ENCODE peak calls at places on chromosomes 5 and 9, in six cellular contexts. H is SW 1271, R is hypothalamus, A is NCI-H2029, T is HFFc6, L is Kasumi-1. S is an unnamed sample.

GRCh38 chr5:94968507-94969095 is 316.3 kb downstream of the MCTP1 start:
- DNase-seq in H (peak; percentile 86), R (no peak), A (peak; percentile 60), T (peak; percentile 74), L (peak; percentile 94), S (peak; percentile 78)

GRCh38 chr9:21919377-21920362 is 74.5 kb downstream of the CDKN2A start:
- DNase-seq in H (no peak), R (no peak), A (no peak), T (peak; percentile 46), L (peak; percentile 4), S (no peak)

GRCh38 chr5:135308752-135309151 is 90.3 kb downstream of the MACROH2A1 start:
- DNase-seq in H (no peak), R (no peak), A (no peak), T (peak; percentile 88), L (no peak), S (no peak)

GRCh38 chr5:157740211-157740610 is 3.3 kb upstream of the LSM11 start:
- DNase-seq in H (peak; percentile 45), R (no peak), A (no peak), T (peak; percentile 18), L (peak; percentile 46), S (no peak)

GRCh38 chr5:102527547-102527946 is 28.7 kb upstream of the SLCO6A1 start:
- DNase-seq in H (no peak), R (no peak), A (no peak), T (no peak), L (no peak), S (no peak)

GRCh38 chr9:135989722-135990467 is 28.7 kb upstream of the UBAC1 start:
- DNase-seq in H (no peak), R (no peak), A (peak; percentile 56), T (no peak), L (peak; percentile 10), S (no peak)

GRCh38 chr9:110543631-110544051 is 35.9 kb downstream of the SVEP1 start:
- DNase-seq in H (no peak), R (no peak), A (no peak), T (no peak), L (no peak), S (no peak)

GRCh38 chr9:79013715-79014610 is 557.8 kb upstream of the TLE4 start:
- DNase-seq in H (peak; percentile 84), R (no peak), A (no peak), T (peak; percentile 90), L (no peak), S (no peak)

GRCh38 chr5:143200781-143201398 is 202.6 kb downstream of the NR3C1 start:
- DNase-seq in H (no peak), R (no peak), A (no peak), T (peak; percentile 81), L (no peak), S (no peak)

GRCh38 chr9:136939996-136940525 is 4.5 kb downstream of the FBXW5 start:
- DNase-seq in H (no peak), R (peak; percentile 67), A (no peak), T (no peak), L (no peak), S (peak; percentile 77)

GRCh38 chr9:104780796-104781395 is 17.0 kb downstream of the NIPSNAP3B start:
- DNase-seq in H (peak; percentile 52), R (no peak), A (no peak), T (peak; percentile 32), L (peak; percentile 78), S (no peak)

GRCh38 chr9:130997925-130998595 is 10.9 kb upstream of the LAMC3 start:
- DNase-seq in H (peak; percentile 82), R (peak; percentile 20), A (peak; percentile 35), T (peak; percentile 48), L (peak; percentile 69), S (peak; percentile 61)

GRCh38 chr9:14345586-14346237 is 31.8 kb upstream of the NFIB start:
- DNase-seq in H (no peak), R (no peak), A (no peak), T (no peak), L (no peak), S (no peak)

GRCh38 chr5:93929146-93929545 is 187.7 kb upstream of the POU5F2 start:
- DNase-seq in H (no peak), R (no peak), A (no peak), T (peak; percentile 8), L (no peak), S (no peak)

GRCh38 chr9:123260340-123260739 is 8.0 kb downstream of the STRBP start:
- DNase-seq in H (no peak), R (no peak), A (no peak), T (no peak), L (no peak), S (no peak)

GRCh38 chr5:27682600-27682999 is 644.2 kb upstream of the CDH9 start:
- DNase-seq in H (peak; percentile 30), R (no peak), A (no peak), T (no peak), L (peak; percentile 30), S (no peak)

GRCh38 chr5:40198736-40199135 is 481.0 kb upstream of the PTGER4 start:
- DNase-seq in H (no peak), R (no peak), A (no peak), T (no peak), L (no peak), S (no peak)

GRCh38 chr5:34715711-34716110 is 59.6 kb downstream of the RAI14 start:
- DNase-seq in H (peak; percentile 30), R (no peak), A (no peak), T (peak; percentile 52), L (no peak), S (no peak)

GRCh38 chr5:13553896-13554295 is 390.6 kb downstream of the DNAH5 start:
- DNase-seq in H (no peak), R (no peak), A (no peak), T (no peak), L (peak; percentile 38), S (no peak)

GRCh38 chr9:25917593-25918426 is 239.6 kb upstream of the TUSC1 start:
- DNase-seq in H (no peak), R (no peak), A (no peak), T (no peak), L (no peak), S (no peak)

GRCh38 chr5:106749826-106750225 is 920.9 kb downstream of the EFNA5 start:
- DNase-seq in H (no peak), R (no peak), A (no peak), T (no peak), L (no peak), S (no peak)

GRCh38 chr5:82912462-82912861 is 164.7 kb downstream of the TMEM167A start:
- DNase-seq in H (no peak), R (no peak), A (no peak), T (no peak), L (no peak), S (no peak)

GRCh38 chr9:135356796-135357195 is 122.8 kb upstream of the PPP1R26 start:
- DNase-seq in H (no peak), R (no peak), A (no peak), T (no peak), L (no peak), S (no peak)

GRCh38 chr9:96686638-96687335 is 31.7 kb upstream of the PRXL2C start:
- DNase-seq in H (peak; percentile 89), R (peak; percentile 58), A (peak; percentile 73), T (no peak), L (no peak), S (peak; percentile 59)

GRCh38 chr9:89775641-89776040 is 170.8 kb downstream of the GADD45G start:
- DNase-seq in H (no peak), R (no peak), A (no peak), T (no peak), L (no peak), S (no peak)

GRCh38 chr5:174793684-174794328 is 69.4 kb downstream of the MSX2 start:
- DNase-seq in H (peak; percentile 31), R (no peak), A (peak; percentile 2), T (no peak), L (peak; percentile 17), S (peak; percentile 26)